ENCODE peak calls at places on chromosomes 11 and 22, in ten cellular contexts. L, T, O, N, E, S, U, F, X and K are unnamed samples. For H3K4me1, the result is how much of the 10 kb centered on the place peaks cover.

GRCh38 chr22:29314537-29315285 is 786 bp downstream of the RASL10A start:
- DNase-seq in L (no peak), T (no peak), O (no peak), N (no peak), E (peak), S (no peak), U (no peak), F (no peak), X (no peak), K (no peak)

GRCh38 chr11:104776501-104777170 is 121.6 kb downstream of the CASP12 start:
- DNase-seq in L (no peak), T (no peak), O (no peak), N (no peak), E (no peak), S (no peak), U (no peak), F (no peak), X (no peak), K (no peak)

GRCh38 chr11:1449516-1450270 is 36.9 kb downstream of the MOB2 start:
- DNase-seq in L (no peak), T (no peak), O (no peak), N (no peak), E (no peak), S (no peak), U (no peak), F (no peak), X (no peak), K (no peak)

GRCh38 chr11:48109046-48109666 is 107.5 kb upstream of the OR4B1 start:
- DNase-seq in L (peak), T (no peak), O (no peak), N (peak), E (no peak), S (no peak), U (no peak), F (no peak), X (peak), K (no peak)

GRCh38 chr22:45475063-45475747 is 27.5 kb upstream of the FBLN1 start:
- DNase-seq in L (peak), T (no peak), O (peak), N (no peak), E (no peak), S (no peak), U (no peak), F (no peak), X (no peak), K (no peak)

GRCh38 chr22:17235861-17236260 is 16.6 kb upstream of the ADA2 start:
- DNase-seq in L (no peak), T (no peak), O (no peak), N (no peak), E (no peak), S (no peak), U (no peak), F (no peak), X (no peak), K (no peak)

GRCh38 chr11:14644396-14645246 is 1.0 kb downstream of the PDE3B start:
- DNase-seq in L (peak), T (no peak), O (no peak), N (peak), E (peak), S (peak), U (peak), F (no peak), X (no peak), K (peak)

GRCh38 chr11:11252403-11252802 is 100.6 kb downstream of the CSNK2A3 start:
- DNase-seq in L (no peak), T (no peak), O (no peak), N (no peak), E (no peak), S (no peak), U (no peak), F (no peak), X (peak), K (no peak)

GRCh38 chr22:41308544-41308947 is 7.2 kb downstream of the ZC3H7B start:
- DNase-seq in L (no peak), T (no peak), O (no peak), N (no peak), E (no peak), S (no peak), U (no peak), F (no peak), X (no peak), K (no peak)

GRCh38 chr11:134045799-134046635 is 22.9 kb upstream of the JAM3 start:
- DNase-seq in L (no peak), T (no peak), O (no peak), N (no peak), E (peak), S (peak), U (no peak), F (no peak), X (no peak), K (no peak)

GRCh38 chr11:43504316-43504950 is 145.7 kb downstream of the TTC17 start:
- DNase-seq in L (no peak), T (no peak), O (peak), N (peak), E (peak), S (no peak), U (no peak), F (no peak), X (peak), K (no peak)

GRCh38 chr11:11519184-11519583 is 102.6 kb downstream of the GALNT18 start:
- DNase-seq in L (no peak), T (no peak), O (no peak), N (no peak), E (peak), S (peak), U (no peak), F (no peak), X (no peak), K (no peak)

GRCh38 chr11:82858556-82859091 is 41.6 kb downstream of the PRCP start:
- DNase-seq in L (peak), T (no peak), O (no peak), N (no peak), E (no peak), S (no peak), U (no peak), F (no peak), X (no peak), K (no peak)

GRCh38 chr11:31240340-31240904 is 129.1 kb downstream of the DCDC1 start:
- DNase-seq in L (peak), T (no peak), O (no peak), N (peak), E (peak), S (no peak), U (peak), F (no peak), X (peak), K (no peak)

GRCh38 chr11:31233425-31233824 is 136.1 kb downstream of the DCDC1 start:
- DNase-seq in L (peak), T (no peak), O (no peak), N (no peak), E (peak), S (no peak), U (no peak), F (no peak), X (no peak), K (no peak)

GRCh38 chr11:31236052-31236652 is 133.4 kb downstream of the DCDC1 start:
- DNase-seq in L (peak), T (no peak), O (no peak), N (no peak), E (no peak), S (no peak), U (no peak), F (no peak), X (peak), K (no peak)

GRCh38 chr11:31237819-31238771 is 131.4 kb downstream of the DCDC1 start:
- DNase-seq in L (peak), T (no peak), O (no peak), N (no peak), E (peak), S (no peak), U (peak), F (no peak), X (no peak), K (no peak)
- H3K27ac ChIP-seq in L (no peak), T (no peak), O (no peak), N (no peak), E (peak), S (no peak), U (peak), F (no peak), X (no peak), K (no peak)

DNA sequence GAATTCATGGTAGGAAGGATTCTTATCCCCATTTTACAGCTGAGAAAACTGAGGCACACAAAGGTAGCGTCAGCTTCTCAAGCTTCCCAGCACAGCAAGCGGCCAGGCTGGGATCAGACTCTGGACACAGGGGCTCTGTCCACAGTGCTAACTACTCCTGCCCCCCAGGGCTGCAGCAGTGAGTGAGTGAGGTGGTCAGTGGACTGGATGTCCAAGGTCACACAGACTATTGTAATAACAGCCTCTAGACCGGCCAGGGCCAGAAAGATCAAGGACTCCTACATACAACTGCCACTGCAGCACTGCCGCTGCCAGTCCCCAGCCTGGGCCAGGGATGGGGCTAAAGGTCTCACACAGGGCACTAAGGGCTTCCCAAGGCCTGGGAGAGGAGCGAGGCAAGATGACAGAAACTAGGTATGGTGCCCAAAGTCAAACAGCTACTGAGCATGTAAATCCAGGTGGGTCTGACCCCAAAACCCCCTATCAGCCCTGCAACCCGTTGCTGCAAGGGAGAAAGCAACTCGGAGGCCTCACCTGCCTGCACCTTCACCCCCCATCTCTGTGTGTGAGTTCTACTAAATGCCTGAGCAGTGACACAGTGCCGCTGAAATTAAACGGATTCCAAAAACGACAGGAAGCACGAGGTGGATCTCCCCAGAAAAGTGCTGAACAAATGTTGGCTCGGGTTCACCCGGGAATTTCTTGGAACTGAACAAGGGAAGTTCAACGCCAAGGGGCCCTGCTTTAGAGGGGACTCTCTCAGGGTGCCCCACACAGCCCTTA is 161.8 kb upstream of the GRK3 start:
- DNase-seq in L (peak), T (peak), O (peak), N (no peak), E (no peak), S (peak), U (no peak), F (no peak), X (no peak), K (no peak)
- H3K4me3 ChIP-seq in L (peak), T (no peak), O (no peak), N (no peak), E (peak), S (peak), U (no peak), F (peak), X (peak), K (no peak)

GRCh38 chr22:40203568-40203967 is 25.8 kb downstream of the TNRC6B start:
- DNase-seq in L (peak), T (no peak), O (no peak), N (peak), E (no peak), S (no peak), U (no peak), F (no peak), X (peak), K (peak)
- H3K4me1 ChIP-seq in L (under half), T (under half), O (under half), N (under half), E (half or more), S (half or more), U (under half), F (under half), X (under half), K (half or more)

DNA sequence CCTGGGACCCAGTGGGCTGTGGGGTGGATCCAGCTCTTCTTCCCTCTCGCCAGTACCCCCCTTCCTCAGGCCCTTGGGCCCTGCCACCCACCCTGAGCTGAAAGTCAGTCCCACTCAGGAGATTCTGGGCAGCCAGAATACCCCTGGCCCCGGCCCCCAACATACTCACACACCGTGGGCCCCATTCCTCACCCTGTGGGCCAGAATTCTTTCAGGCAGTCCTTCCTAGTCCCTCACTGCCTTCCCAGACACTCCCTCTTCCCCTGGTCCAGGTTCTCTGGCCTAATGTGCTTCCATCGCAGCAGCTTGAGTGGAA is 3.2 kb upstream of the POLD4 start:
- DNase-seq in L (no peak), T (no peak), O (peak), N (no peak), E (no peak), S (no peak), U (no peak), F (no peak), X (no peak), K (no peak)
- H3K27ac ChIP-seq in L (peak), T (peak), O (peak), N (no peak), E (no peak), S (peak), U (no peak), F (peak), X (peak), K (no peak)

DNA sequence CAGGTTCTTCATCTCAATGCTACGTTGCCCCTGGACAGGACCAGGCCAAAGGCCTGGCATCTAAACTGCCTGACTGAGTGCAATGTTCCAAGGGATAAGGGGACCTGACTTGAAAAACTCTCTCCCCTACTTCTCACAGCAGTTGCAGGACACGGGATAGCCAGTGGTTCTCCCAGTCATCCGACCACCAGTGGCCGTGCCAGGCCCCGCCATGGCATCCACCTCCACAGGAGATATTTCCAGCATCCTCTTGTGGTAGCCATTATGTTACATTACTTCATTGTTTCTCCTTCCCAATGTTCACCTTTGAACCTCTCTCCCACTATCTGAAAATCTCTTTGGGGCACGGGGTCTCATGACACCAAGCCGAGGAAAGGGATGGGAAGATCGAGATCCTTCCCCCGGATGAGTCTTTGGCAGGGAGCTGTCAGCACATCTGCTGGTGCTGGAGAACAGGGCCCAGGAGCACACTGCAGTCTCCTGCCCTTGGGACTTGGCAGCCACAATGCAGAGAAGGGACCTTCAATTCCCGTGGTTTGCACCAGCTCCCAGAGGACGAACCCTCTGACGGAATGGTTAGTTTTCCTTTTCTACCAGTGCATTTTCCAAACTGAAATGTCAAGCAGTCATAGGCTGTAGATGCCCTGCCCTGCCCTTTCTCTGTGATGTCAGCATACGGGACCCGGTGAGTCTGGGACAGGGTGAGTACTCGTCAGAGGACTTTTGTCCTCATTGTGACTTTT is 121.2 kb downstream of the ETS1 start:
- DNase-seq in L (no peak), T (no peak), O (no peak), N (no peak), E (no peak), S (no peak), U (no peak), F (no peak), X (no peak), K (no peak)
- H3K4me3 ChIP-seq in L (no peak), T (no peak), O (no peak), N (no peak), E (no peak), S (no peak), U (no peak), F (no peak), X (no peak), K (peak)

DNA sequence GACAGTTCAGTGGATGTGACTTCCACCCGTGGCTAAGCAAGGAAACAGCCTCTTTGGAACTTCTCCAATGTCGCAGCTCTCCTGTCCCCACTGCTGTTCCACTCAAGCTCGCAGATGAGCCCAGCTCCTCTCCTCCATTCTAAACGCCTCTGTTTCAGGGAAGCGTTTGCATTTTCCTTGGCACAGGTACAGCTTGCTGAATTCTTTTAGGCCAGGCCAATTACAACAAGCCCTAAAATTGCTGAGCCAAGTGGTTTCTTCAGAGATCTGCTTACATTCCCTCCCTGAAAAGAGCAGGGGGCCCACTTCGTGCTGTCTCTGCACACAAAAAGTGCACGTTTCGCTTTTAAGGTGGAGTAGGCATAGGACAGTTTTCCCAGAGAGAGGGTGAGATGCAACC is 91.5 kb upstream of the BLID start:
- DNase-seq in L (peak), T (peak), O (peak), N (no peak), E (no peak), S (peak), U (no peak), F (no peak), X (no peak), K (no peak)
- H3K4me1 ChIP-seq in L (under half), T (under half), O (under half), N (under half), E (under half), S (under half), U (under half), F (under half), X (under half), K (under half)

DNA sequence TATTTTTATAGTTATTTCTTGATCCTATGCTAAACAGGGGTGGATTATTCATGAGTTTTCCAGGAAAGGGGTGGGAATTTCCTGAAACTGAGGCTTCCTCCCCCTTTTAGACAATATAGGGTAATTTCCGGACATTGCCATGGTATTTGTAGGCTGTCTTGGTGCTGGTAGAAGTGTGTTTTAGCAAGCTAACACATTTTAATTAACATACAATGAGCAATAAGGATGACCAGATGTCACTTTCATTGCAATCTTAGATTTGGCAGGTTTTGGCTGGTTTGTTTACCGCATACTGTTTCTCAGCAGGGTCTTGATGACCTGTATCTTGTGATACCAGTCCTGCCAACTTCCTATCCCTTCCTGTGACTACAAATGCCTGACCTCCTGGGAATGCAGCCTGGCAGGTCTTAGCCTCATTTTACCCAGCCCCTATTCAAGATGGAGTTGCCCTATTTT is 992 bp upstream of the C1QTNF6 start:
- DNase-seq in L (no peak), T (no peak), O (no peak), N (no peak), E (peak), S (no peak), U (no peak), F (no peak), X (no peak), K (no peak)
- H3K27ac ChIP-seq in L (no peak), T (peak), O (no peak), N (no peak), E (peak), S (peak), U (no peak), F (no peak), X (no peak), K (no peak)

GRCh38 chr11:31798057-31799035 is 12.8 kb downstream of the PAX6 start:
- DNase-seq in L (no peak), T (no peak), O (no peak), N (no peak), E (peak), S (no peak), U (no peak), F (no peak), X (no peak), K (no peak)
- H3K4me3 ChIP-seq in L (no peak), T (no peak), O (no peak), N (no peak), E (peak), S (peak), U (no peak), F (no peak), X (no peak), K (no peak)

GRCh38 chr22:37636186-37636948 is 3.1 kb upstream of the SH3BP1 start:
- DNase-seq in L (peak), T (no peak), O (no peak), N (peak), E (peak), S (no peak), U (no peak), F (no peak), X (no peak), K (no peak)

GRCh38 chr22:37639771-37640590 is 512 bp downstream of the SH3BP1 start:
- DNase-seq in L (no peak), T (no peak), O (no peak), N (peak), E (peak), S (no peak), U (no peak), F (no peak), X (peak), K (no peak)

GRCh38 chr22:37636949-37637273 is 2.6 kb upstream of the SH3BP1 start:
- DNase-seq in L (no peak), T (no peak), O (no peak), N (no peak), E (no peak), S (no peak), U (no peak), F (no peak), X (no peak), K (no peak)

GRCh38 chr22:37639070-37639760 is at the start of gene SH3BP1:
- DNase-seq in L (peak), T (peak), O (no peak), N (peak), E (peak), S (no peak), U (no peak), F (no peak), X (peak), K (peak)

GRCh38 chr22:37638351-37639069 is 959 bp upstream of the SH3BP1 start:
- DNase-seq in L (no peak), T (no peak), O (no peak), N (peak), E (no peak), S (no peak), U (no peak), F (no peak), X (no peak), K (no peak)
- H3K4me1 ChIP-seq in L (under half), T (under half), O (under half), N (half or more), E (under half), S (under half), U (under half), F (half or more), X (under half), K (half or more)

GRCh38 chr22:38873469-38874411 is 1.7 kb upstream of the CBX6 start:
- DNase-seq in L (no peak), T (no peak), O (no peak), N (no peak), E (no peak), S (peak), U (no peak), F (peak), X (no peak), K (peak)
- H3K27ac ChIP-seq in L (no peak), T (peak), O (peak), N (no peak), E (no peak), S (peak), U (no peak), F (peak), X (no peak), K (no peak)